ENCODE peak calls at places on chromosomes 1 and 21, in ten cellular contexts. One of them, this sample, is unnamed.

GRCh38 chr21:45279446-45280177 is 8.1 kb downstream of the POFUT2 start:
- DNase-seq in memory B cell: no peak
- DNase-seq in stimulated activated CD8-positive, alpha-beta memory T cell treated with anti-CD3 and anti-CD28 coated beads, Interleukin-4, amount 100 ng/mL, for 1 hour: no peak
- DNase-seq in NCI-H446 treated with DMSO at 0.1 percent for 48 hours: no peak
- DNase-seq in H54: no peak
- DNase-seq in AG10803: no peak
- DNase-seq in activated T-helper 1 cell treated with anti-CD3 and anti-CD28 coated beads, Interleukin-12 subunit alpha, Interleukin-12 subunit beta, Interleukin-2, Interleukin-4 antibody, amounts not matched to agents 30 ng/mL and 10 ng/mL and 1 ng/mL, durations not matched to agents 14 hours and 24 hours and 36 hours: no peak
- DNase-seq in activated naive CD8-positive, alpha-beta T cell treated with anti-CD3 and anti-CD28 coated beads, Interleukin-2, amount 50 U/mL, for 24 hours: no peak
- DNase-seq in fibroblast of lung: no peak
- DNase-seq in cardiac septum: peak
- DNase-seq in this sample: no peak

GRCh38 chr1:2152914-2153313 is 41.7 kb downstream of the FAAP20 start:
- DNase-seq in stimulated activated CD8-positive, alpha-beta memory T cell treated with anti-CD3 and anti-CD28 coated beads, Interleukin-4, amount 100 ng/mL, for 1 hour: no peak
- DNase-seq in activated naive CD8-positive, alpha-beta T cell treated with anti-CD3 and anti-CD28 coated beads, Interleukin-2, amount 50 U/mL, for 24 hours: no peak
- DNase-seq in H54: no peak
- DNase-seq in NCI-H446 treated with DMSO at 0.1 percent for 48 hours: no peak
- DNase-seq in cardiac septum: no peak
- DNase-seq in activated T-helper 1 cell treated with anti-CD3 and anti-CD28 coated beads, Interleukin-12 subunit alpha, Interleukin-12 subunit beta, Interleukin-2, Interleukin-4 antibody, amounts not matched to agents 30 ng/mL and 10 ng/mL and 1 ng/mL, durations not matched to agents 14 hours and 24 hours and 36 hours: no peak
- DNase-seq in fibroblast of lung: no peak
- DNase-seq in AG10803: no peak
- DNase-seq in memory B cell: no peak
- DNase-seq in this sample: no peak

GRCh38 chr1:41672641-41673313 is 188.3 kb upstream of the EDN2 start:
- DNase-seq in memory B cell: no peak
- DNase-seq in AG10803: peak
- DNase-seq in stimulated activated CD8-positive, alpha-beta memory T cell treated with anti-CD3 and anti-CD28 coated beads, Interleukin-4, amount 100 ng/mL, for 1 hour: no peak
- DNase-seq in H54: no peak
- DNase-seq in NCI-H446 treated with DMSO at 0.1 percent for 48 hours: no peak
- DNase-seq in activated T-helper 1 cell treated with anti-CD3 and anti-CD28 coated beads, Interleukin-12 subunit alpha, Interleukin-12 subunit beta, Interleukin-2, Interleukin-4 antibody, amounts not matched to agents 30 ng/mL and 10 ng/mL and 1 ng/mL, durations not matched to agents 14 hours and 24 hours and 36 hours: no peak
- DNase-seq in cardiac septum: no peak
- DNase-seq in fibroblast of lung: peak
- DNase-seq in activated naive CD8-positive, alpha-beta T cell treated with anti-CD3 and anti-CD28 coated beads, Interleukin-2, amount 50 U/mL, for 24 hours: no peak
- DNase-seq in this sample: no peak

GRCh38 chr1:214213136-214213535 is 67.8 kb upstream of the SMYD2 start:
- DNase-seq in H54: peak
- DNase-seq in cardiac septum: no peak
- DNase-seq in stimulated activated CD8-positive, alpha-beta memory T cell treated with anti-CD3 and anti-CD28 coated beads, Interleukin-4, amount 100 ng/mL, for 1 hour: no peak
- DNase-seq in fibroblast of lung: peak
- DNase-seq in NCI-H446 treated with DMSO at 0.1 percent for 48 hours: no peak
- DNase-seq in memory B cell: no peak
- DNase-seq in activated T-helper 1 cell treated with anti-CD3 and anti-CD28 coated beads, Interleukin-12 subunit alpha, Interleukin-12 subunit beta, Interleukin-2, Interleukin-4 antibody, amounts not matched to agents 30 ng/mL and 10 ng/mL and 1 ng/mL, durations not matched to agents 14 hours and 24 hours and 36 hours: no peak
- DNase-seq in activated naive CD8-positive, alpha-beta T cell treated with anti-CD3 and anti-CD28 coated beads, Interleukin-2, amount 50 U/mL, for 24 hours: no peak
- DNase-seq in AG10803: peak
- DNase-seq in this sample: no peak

GRCh38 chr1:145849356-145850165 is 4.1 kb downstream of the NUDT17 start:
- DNase-seq in activated naive CD8-positive, alpha-beta T cell treated with anti-CD3 and anti-CD28 coated beads, Interleukin-2, amount 50 U/mL, for 24 hours: no peak
- DNase-seq in fibroblast of lung: peak
- DNase-seq in AG10803: peak
- DNase-seq in H54: peak
- DNase-seq in stimulated activated CD8-positive, alpha-beta memory T cell treated with anti-CD3 and anti-CD28 coated beads, Interleukin-4, amount 100 ng/mL, for 1 hour: no peak
- DNase-seq in cardiac septum: no peak
- DNase-seq in memory B cell: no peak
- DNase-seq in activated T-helper 1 cell treated with anti-CD3 and anti-CD28 coated beads, Interleukin-12 subunit alpha, Interleukin-12 subunit beta, Interleukin-2, Interleukin-4 antibody, amounts not matched to agents 30 ng/mL and 10 ng/mL and 1 ng/mL, durations not matched to agents 14 hours and 24 hours and 36 hours: no peak
- DNase-seq in NCI-H446 treated with DMSO at 0.1 percent for 48 hours: no peak
- DNase-seq in this sample: peak

GRCh38 chr21:33286076-33286475 is 19.9 kb downstream of the IL10RB start:
- DNase-seq in memory B cell: no peak
- DNase-seq in AG10803: no peak
- DNase-seq in activated naive CD8-positive, alpha-beta T cell treated with anti-CD3 and anti-CD28 coated beads, Interleukin-2, amount 50 U/mL, for 24 hours: no peak
- DNase-seq in cardiac septum: no peak
- DNase-seq in NCI-H446 treated with DMSO at 0.1 percent for 48 hours: no peak
- DNase-seq in activated T-helper 1 cell treated with anti-CD3 and anti-CD28 coated beads, Interleukin-12 subunit alpha, Interleukin-12 subunit beta, Interleukin-2, Interleukin-4 antibody, amounts not matched to agents 30 ng/mL and 10 ng/mL and 1 ng/mL, durations not matched to agents 14 hours and 24 hours and 36 hours: no peak
- DNase-seq in stimulated activated CD8-positive, alpha-beta memory T cell treated with anti-CD3 and anti-CD28 coated beads, Interleukin-4, amount 100 ng/mL, for 1 hour: no peak
- DNase-seq in fibroblast of lung: no peak
- DNase-seq in H54: no peak
- DNase-seq in this sample: no peak

GRCh38 chr1:230821346-230821745 is 47.0 kb downstream of the C1orf198 start:
- DNase-seq in H54: no peak
- DNase-seq in activated T-helper 1 cell treated with anti-CD3 and anti-CD28 coated beads, Interleukin-12 subunit alpha, Interleukin-12 subunit beta, Interleukin-2, Interleukin-4 antibody, amounts not matched to agents 30 ng/mL and 10 ng/mL and 1 ng/mL, durations not matched to agents 14 hours and 24 hours and 36 hours: no peak
- DNase-seq in AG10803: no peak
- DNase-seq in stimulated activated CD8-positive, alpha-beta memory T cell treated with anti-CD3 and anti-CD28 coated beads, Interleukin-4, amount 100 ng/mL, for 1 hour: no peak
- DNase-seq in NCI-H446 treated with DMSO at 0.1 percent for 48 hours: no peak
- DNase-seq in fibroblast of lung: no peak
- DNase-seq in activated naive CD8-positive, alpha-beta T cell treated with anti-CD3 and anti-CD28 coated beads, Interleukin-2, amount 50 U/mL, for 24 hours: no peak
- DNase-seq in cardiac septum: no peak
- DNase-seq in memory B cell: peak
- DNase-seq in this sample: no peak

GRCh38 chr1:16143566-16144324 is 12.1 kb downstream of the EPHA2 start:
- DNase-seq in H54: no peak
- DNase-seq in stimulated activated CD8-positive, alpha-beta memory T cell treated with anti-CD3 and anti-CD28 coated beads, Interleukin-4, amount 100 ng/mL, for 1 hour: no peak
- DNase-seq in activated T-helper 1 cell treated with anti-CD3 and anti-CD28 coated beads, Interleukin-12 subunit alpha, Interleukin-12 subunit beta, Interleukin-2, Interleukin-4 antibody, amounts not matched to agents 30 ng/mL and 10 ng/mL and 1 ng/mL, durations not matched to agents 14 hours and 24 hours and 36 hours: no peak
- DNase-seq in fibroblast of lung: peak
- DNase-seq in NCI-H446 treated with DMSO at 0.1 percent for 48 hours: no peak
- DNase-seq in memory B cell: no peak
- DNase-seq in cardiac septum: no peak
- DNase-seq in AG10803: no peak
- DNase-seq in activated naive CD8-positive, alpha-beta T cell treated with anti-CD3 and anti-CD28 coated beads, Interleukin-2, amount 50 U/mL, for 24 hours: no peak
- DNase-seq in this sample: no peak

GRCh38 chr1:201450721-201451291 is 18.2 kb downstream of the PHLDA3 start:
- DNase-seq in H54: peak
- DNase-seq in cardiac septum: peak
- DNase-seq in stimulated activated CD8-positive, alpha-beta memory T cell treated with anti-CD3 and anti-CD28 coated beads, Interleukin-4, amount 100 ng/mL, for 1 hour: no peak
- DNase-seq in memory B cell: no peak
- DNase-seq in activated naive CD8-positive, alpha-beta T cell treated with anti-CD3 and anti-CD28 coated beads, Interleukin-2, amount 50 U/mL, for 24 hours: no peak
- DNase-seq in activated T-helper 1 cell treated with anti-CD3 and anti-CD28 coated beads, Interleukin-12 subunit alpha, Interleukin-12 subunit beta, Interleukin-2, Interleukin-4 antibody, amounts not matched to agents 30 ng/mL and 10 ng/mL and 1 ng/mL, durations not matched to agents 14 hours and 24 hours and 36 hours: peak
- DNase-seq in fibroblast of lung: peak
- DNase-seq in AG10803: peak
- DNase-seq in NCI-H446 treated with DMSO at 0.1 percent for 48 hours: no peak
- DNase-seq in this sample: peak

GRCh38 chr1:226404904-226405222 is 3.0 kb downstream of the PARP1 start:
- DNase-seq in cardiac septum: peak
- DNase-seq in memory B cell: no peak
- DNase-seq in activated naive CD8-positive, alpha-beta T cell treated with anti-CD3 and anti-CD28 coated beads, Interleukin-2, amount 50 U/mL, for 24 hours: no peak
- DNase-seq in H54: no peak
- DNase-seq in fibroblast of lung: no peak
- DNase-seq in activated T-helper 1 cell treated with anti-CD3 and anti-CD28 coated beads, Interleukin-12 subunit alpha, Interleukin-12 subunit beta, Interleukin-2, Interleukin-4 antibody, amounts not matched to agents 30 ng/mL and 10 ng/mL and 1 ng/mL, durations not matched to agents 14 hours and 24 hours and 36 hours: no peak
- DNase-seq in AG10803: no peak
- DNase-seq in stimulated activated CD8-positive, alpha-beta memory T cell treated with anti-CD3 and anti-CD28 coated beads, Interleukin-4, amount 100 ng/mL, for 1 hour: no peak
- DNase-seq in NCI-H446 treated with DMSO at 0.1 percent for 48 hours: no peak
- DNase-seq in this sample: no peak

GRCh38 chr1:146012703-146013565 is 8.6 kb downstream of the HJV start:
- DNase-seq in AG10803: peak
- DNase-seq in NCI-H446 treated with DMSO at 0.1 percent for 48 hours: peak
- DNase-seq in H54: peak
- DNase-seq in fibroblast of lung: peak
- DNase-seq in memory B cell: peak
- DNase-seq in stimulated activated CD8-positive, alpha-beta memory T cell treated with anti-CD3 and anti-CD28 coated beads, Interleukin-4, amount 100 ng/mL, for 1 hour: peak
- DNase-seq in activated naive CD8-positive, alpha-beta T cell treated with anti-CD3 and anti-CD28 coated beads, Interleukin-2, amount 50 U/mL, for 24 hours: peak
- DNase-seq in cardiac septum: no peak
- DNase-seq in activated T-helper 1 cell treated with anti-CD3 and anti-CD28 coated beads, Interleukin-12 subunit alpha, Interleukin-12 subunit beta, Interleukin-2, Interleukin-4 antibody, amounts not matched to agents 30 ng/mL and 10 ng/mL and 1 ng/mL, durations not matched to agents 14 hours and 24 hours and 36 hours: peak
- DNase-seq in this sample: peak

GRCh38 chr1:47442202-47442601 is 4.4 kb downstream of the FOXD2 start:
- DNase-seq in stimulated activated CD8-positive, alpha-beta memory T cell treated with anti-CD3 and anti-CD28 coated beads, Interleukin-4, amount 100 ng/mL, for 1 hour: no peak
- DNase-seq in fibroblast of lung: no peak
- DNase-seq in cardiac septum: no peak
- DNase-seq in memory B cell: no peak
- DNase-seq in NCI-H446 treated with DMSO at 0.1 percent for 48 hours: no peak
- DNase-seq in AG10803: no peak
- DNase-seq in activated naive CD8-positive, alpha-beta T cell treated with anti-CD3 and anti-CD28 coated beads, Interleukin-2, amount 50 U/mL, for 24 hours: no peak
- DNase-seq in H54: no peak
- DNase-seq in activated T-helper 1 cell treated with anti-CD3 and anti-CD28 coated beads, Interleukin-12 subunit alpha, Interleukin-12 subunit beta, Interleukin-2, Interleukin-4 antibody, amounts not matched to agents 30 ng/mL and 10 ng/mL and 1 ng/mL, durations not matched to agents 14 hours and 24 hours and 36 hours: no peak
- DNase-seq in this sample: no peak

GRCh38 chr1:182770193-182770592 is 19.4 kb upstream of the NPL start:
- DNase-seq in activated T-helper 1 cell treated with anti-CD3 and anti-CD28 coated beads, Interleukin-12 subunit alpha, Interleukin-12 subunit beta, Interleukin-2, Interleukin-4 antibody, amounts not matched to agents 30 ng/mL and 10 ng/mL and 1 ng/mL, durations not matched to agents 14 hours and 24 hours and 36 hours: no peak
- DNase-seq in stimulated activated CD8-positive, alpha-beta memory T cell treated with anti-CD3 and anti-CD28 coated beads, Interleukin-4, amount 100 ng/mL, for 1 hour: no peak
- DNase-seq in cardiac septum: no peak
- DNase-seq in memory B cell: no peak
- DNase-seq in AG10803: no peak
- DNase-seq in activated naive CD8-positive, alpha-beta T cell treated with anti-CD3 and anti-CD28 coated beads, Interleukin-2, amount 50 U/mL, for 24 hours: no peak
- DNase-seq in fibroblast of lung: no peak
- DNase-seq in H54: no peak
- DNase-seq in NCI-H446 treated with DMSO at 0.1 percent for 48 hours: no peak
- DNase-seq in this sample: no peak

GRCh38 chr1:112265946-112266345 is 130.1 kb upstream of the CTTNBP2NL start:
- DNase-seq in memory B cell: no peak
- DNase-seq in fibroblast of lung: no peak
- DNase-seq in stimulated activated CD8-positive, alpha-beta memory T cell treated with anti-CD3 and anti-CD28 coated beads, Interleukin-4, amount 100 ng/mL, for 1 hour: no peak
- DNase-seq in H54: no peak
- DNase-seq in activated T-helper 1 cell treated with anti-CD3 and anti-CD28 coated beads, Interleukin-12 subunit alpha, Interleukin-12 subunit beta, Interleukin-2, Interleukin-4 antibody, amounts not matched to agents 30 ng/mL and 10 ng/mL and 1 ng/mL, durations not matched to agents 14 hours and 24 hours and 36 hours: no peak
- DNase-seq in NCI-H446 treated with DMSO at 0.1 percent for 48 hours: no peak
- DNase-seq in AG10803: peak
- DNase-seq in activated naive CD8-positive, alpha-beta T cell treated with anti-CD3 and anti-CD28 coated beads, Interleukin-2, amount 50 U/mL, for 24 hours: no peak
- DNase-seq in cardiac septum: no peak
- DNase-seq in this sample: no peak

GRCh38 chr21:33396436-33396835 is 6.8 kb upstream of the IFNGR2 start:
- DNase-seq in NCI-H446 treated with DMSO at 0.1 percent for 48 hours: peak
- DNase-seq in fibroblast of lung: peak
- DNase-seq in AG10803: no peak
- DNase-seq in activated T-helper 1 cell treated with anti-CD3 and anti-CD28 coated beads, Interleukin-12 subunit alpha, Interleukin-12 subunit beta, Interleukin-2, Interleukin-4 antibody, amounts not matched to agents 30 ng/mL and 10 ng/mL and 1 ng/mL, durations not matched to agents 14 hours and 24 hours and 36 hours: no peak
- DNase-seq in activated naive CD8-positive, alpha-beta T cell treated with anti-CD3 and anti-CD28 coated beads, Interleukin-2, amount 50 U/mL, for 24 hours: no peak
- DNase-seq in H54: no peak
- DNase-seq in cardiac septum: no peak
- DNase-seq in memory B cell: no peak
- DNase-seq in stimulated activated CD8-positive, alpha-beta memory T cell treated with anti-CD3 and anti-CD28 coated beads, Interleukin-4, amount 100 ng/mL, for 1 hour: no peak
- DNase-seq in this sample: no peak

GRCh38 chr1:207822602-207823451 is 71.0 kb downstream of the CD46 start:
- DNase-seq in activated naive CD8-positive, alpha-beta T cell treated with anti-CD3 and anti-CD28 coated beads, Interleukin-2, amount 50 U/mL, for 24 hours: peak
- DNase-seq in fibroblast of lung: no peak
- DNase-seq in stimulated activated CD8-positive, alpha-beta memory T cell treated with anti-CD3 and anti-CD28 coated beads, Interleukin-4, amount 100 ng/mL, for 1 hour: peak
- DNase-seq in AG10803: peak
- DNase-seq in activated T-helper 1 cell treated with anti-CD3 and anti-CD28 coated beads, Interleukin-12 subunit alpha, Interleukin-12 subunit beta, Interleukin-2, Interleukin-4 antibody, amounts not matched to agents 30 ng/mL and 10 ng/mL and 1 ng/mL, durations not matched to agents 14 hours and 24 hours and 36 hours: peak
- DNase-seq in NCI-H446 treated with DMSO at 0.1 percent for 48 hours: no peak
- DNase-seq in memory B cell: peak
- DNase-seq in cardiac septum: peak
- DNase-seq in H54: peak
- DNase-seq in this sample: no peak

GRCh38 chr1:83065952-83066727 is 932.8 kb downstream of the TTLL7 start:
- DNase-seq in H54: no peak
- DNase-seq in NCI-H446 treated with DMSO at 0.1 percent for 48 hours: no peak
- DNase-seq in stimulated activated CD8-positive, alpha-beta memory T cell treated with anti-CD3 and anti-CD28 coated beads, Interleukin-4, amount 100 ng/mL, for 1 hour: no peak
- DNase-seq in activated T-helper 1 cell treated with anti-CD3 and anti-CD28 coated beads, Interleukin-12 subunit alpha, Interleukin-12 subunit beta, Interleukin-2, Interleukin-4 antibody, amounts not matched to agents 30 ng/mL and 10 ng/mL and 1 ng/mL, durations not matched to agents 14 hours and 24 hours and 36 hours: no peak
- DNase-seq in activated naive CD8-positive, alpha-beta T cell treated with anti-CD3 and anti-CD28 coated beads, Interleukin-2, amount 50 U/mL, for 24 hours: no peak
- DNase-seq in AG10803: no peak
- DNase-seq in fibroblast of lung: no peak
- DNase-seq in cardiac septum: no peak
- DNase-seq in memory B cell: no peak
- DNase-seq in this sample: no peak

GRCh38 chr1:29556657-29557056 is 320.3 kb downstream of the PTPRU start:
- DNase-seq in memory B cell: no peak
- DNase-seq in activated naive CD8-positive, alpha-beta T cell treated with anti-CD3 and anti-CD28 coated beads, Interleukin-2, amount 50 U/mL, for 24 hours: no peak
- DNase-seq in stimulated activated CD8-positive, alpha-beta memory T cell treated with anti-CD3 and anti-CD28 coated beads, Interleukin-4, amount 100 ng/mL, for 1 hour: no peak
- DNase-seq in activated T-helper 1 cell treated with anti-CD3 and anti-CD28 coated beads, Interleukin-12 subunit alpha, Interleukin-12 subunit beta, Interleukin-2, Interleukin-4 antibody, amounts not matched to agents 30 ng/mL and 10 ng/mL and 1 ng/mL, durations not matched to agents 14 hours and 24 hours and 36 hours: no peak
- DNase-seq in NCI-H446 treated with DMSO at 0.1 percent for 48 hours: no peak
- DNase-seq in AG10803: no peak
- DNase-seq in fibroblast of lung: no peak
- DNase-seq in cardiac septum: no peak
- DNase-seq in H54: no peak
- DNase-seq in this sample: peak

GRCh38 chr1:203564024-203564423 is 62.6 kb upstream of the ATP2B4 start:
- DNase-seq in NCI-H446 treated with DMSO at 0.1 percent for 48 hours: no peak
- DNase-seq in activated naive CD8-positive, alpha-beta T cell treated with anti-CD3 and anti-CD28 coated beads, Interleukin-2, amount 50 U/mL, for 24 hours: no peak
- DNase-seq in activated T-helper 1 cell treated with anti-CD3 and anti-CD28 coated beads, Interleukin-12 subunit alpha, Interleukin-12 subunit beta, Interleukin-2, Interleukin-4 antibody, amounts not matched to agents 30 ng/mL and 10 ng/mL and 1 ng/mL, durations not matched to agents 14 hours and 24 hours and 36 hours: no peak
- DNase-seq in AG10803: peak
- DNase-seq in fibroblast of lung: peak
- DNase-seq in stimulated activated CD8-positive, alpha-beta memory T cell treated with anti-CD3 and anti-CD28 coated beads, Interleukin-4, amount 100 ng/mL, for 1 hour: no peak
- DNase-seq in H54: no peak
- DNase-seq in memory B cell: no peak
- DNase-seq in cardiac septum: no peak
- DNase-seq in this sample: no peak

GRCh38 chr1:151143057-151143435 is 3.4 kb downstream of the SEMA6C start:
- DNase-seq in NCI-H446 treated with DMSO at 0.1 percent for 48 hours: no peak
- DNase-seq in cardiac septum: no peak
- DNase-seq in AG10803: no peak
- DNase-seq in stimulated activated CD8-positive, alpha-beta memory T cell treated with anti-CD3 and anti-CD28 coated beads, Interleukin-4, amount 100 ng/mL, for 1 hour: no peak
- DNase-seq in H54: no peak
- DNase-seq in activated naive CD8-positive, alpha-beta T cell treated with anti-CD3 and anti-CD28 coated beads, Interleukin-2, amount 50 U/mL, for 24 hours: no peak
- DNase-seq in activated T-helper 1 cell treated with anti-CD3 and anti-CD28 coated beads, Interleukin-12 subunit alpha, Interleukin-12 subunit beta, Interleukin-2, Interleukin-4 antibody, amounts not matched to agents 30 ng/mL and 10 ng/mL and 1 ng/mL, durations not matched to agents 14 hours and 24 hours and 36 hours: no peak
- DNase-seq in memory B cell: no peak
- DNase-seq in fibroblast of lung: no peak
- DNase-seq in this sample: peak

GRCh38 chr1:77175230-77175844 is 43.9 kb downstream of the PIGK start:
- DNase-seq in fibroblast of lung: peak
- DNase-seq in H54: no peak
- DNase-seq in AG10803: no peak
- DNase-seq in activated naive CD8-positive, alpha-beta T cell treated with anti-CD3 and anti-CD28 coated beads, Interleukin-2, amount 50 U/mL, for 24 hours: peak
- DNase-seq in memory B cell: no peak
- DNase-seq in stimulated activated CD8-positive, alpha-beta memory T cell treated with anti-CD3 and anti-CD28 coated beads, Interleukin-4, amount 100 ng/mL, for 1 hour: no peak
- DNase-seq in NCI-H446 treated with DMSO at 0.1 percent for 48 hours: no peak
- DNase-seq in activated T-helper 1 cell treated with anti-CD3 and anti-CD28 coated beads, Interleukin-12 subunit alpha, Interleukin-12 subunit beta, Interleukin-2, Interleukin-4 antibody, amounts not matched to agents 30 ng/mL and 10 ng/mL and 1 ng/mL, durations not matched to agents 14 hours and 24 hours and 36 hours: no peak
- DNase-seq in cardiac septum: no peak
- DNase-seq in this sample: peak

GRCh38 chr1:174850726-174851125 is 149.0 kb upstream of the CACYBP start:
- DNase-seq in H54: no peak
- DNase-seq in cardiac septum: no peak
- DNase-seq in stimulated activated CD8-positive, alpha-beta memory T cell treated with anti-CD3 and anti-CD28 coated beads, Interleukin-4, amount 100 ng/mL, for 1 hour: no peak
- DNase-seq in activated naive CD8-positive, alpha-beta T cell treated with anti-CD3 and anti-CD28 coated beads, Interleukin-2, amount 50 U/mL, for 24 hours: no peak
- DNase-seq in NCI-H446 treated with DMSO at 0.1 percent for 48 hours: no peak
- DNase-seq in AG10803: no peak
- DNase-seq in activated T-helper 1 cell treated with anti-CD3 and anti-CD28 coated beads, Interleukin-12 subunit alpha, Interleukin-12 subunit beta, Interleukin-2, Interleukin-4 antibody, amounts not matched to agents 30 ng/mL and 10 ng/mL and 1 ng/mL, durations not matched to agents 14 hours and 24 hours and 36 hours: no peak
- DNase-seq in memory B cell: no peak
- DNase-seq in fibroblast of lung: no peak
- DNase-seq in this sample: no peak

GRCh38 chr1:94317790-94318188 is 80.4 kb upstream of the ARHGAP29 start:
- DNase-seq in memory B cell: no peak
- DNase-seq in activated naive CD8-positive, alpha-beta T cell treated with anti-CD3 and anti-CD28 coated beads, Interleukin-2, amount 50 U/mL, for 24 hours: no peak
- DNase-seq in fibroblast of lung: no peak
- DNase-seq in H54: no peak
- DNase-seq in stimulated activated CD8-positive, alpha-beta memory T cell treated with anti-CD3 and anti-CD28 coated beads, Interleukin-4, amount 100 ng/mL, for 1 hour: no peak
- DNase-seq in cardiac septum: no peak
- DNase-seq in AG10803: no peak
- DNase-seq in activated T-helper 1 cell treated with anti-CD3 and anti-CD28 coated beads, Interleukin-12 subunit alpha, Interleukin-12 subunit beta, Interleukin-2, Interleukin-4 antibody, amounts not matched to agents 30 ng/mL and 10 ng/mL and 1 ng/mL, durations not matched to agents 14 hours and 24 hours and 36 hours: no peak
- DNase-seq in NCI-H446 treated with DMSO at 0.1 percent for 48 hours: no peak
- DNase-seq in this sample: no peak

GRCh38 chr1:30749691-30750583 is 7.6 kb downstream of the LAPTM5 start:
- DNase-seq in memory B cell: no peak
- DNase-seq in activated naive CD8-positive, alpha-beta T cell treated with anti-CD3 and anti-CD28 coated beads, Interleukin-2, amount 50 U/mL, for 24 hours: peak
- DNase-seq in stimulated activated CD8-positive, alpha-beta memory T cell treated with anti-CD3 and anti-CD28 coated beads, Interleukin-4, amount 100 ng/mL, for 1 hour: peak
- DNase-seq in activated T-helper 1 cell treated with anti-CD3 and anti-CD28 coated beads, Interleukin-12 subunit alpha, Interleukin-12 subunit beta, Interleukin-2, Interleukin-4 antibody, amounts not matched to agents 30 ng/mL and 10 ng/mL and 1 ng/mL, durations not matched to agents 14 hours and 24 hours and 36 hours: peak
- DNase-seq in cardiac septum: no peak
- DNase-seq in AG10803: no peak
- DNase-seq in H54: no peak
- DNase-seq in NCI-H446 treated with DMSO at 0.1 percent for 48 hours: no peak
- DNase-seq in fibroblast of lung: no peak
- DNase-seq in this sample: no peak

GRCh38 chr1:198367296-198367695 is 173.2 kb downstream of the ATP6V1G3 start:
- DNase-seq in stimulated activated CD8-positive, alpha-beta memory T cell treated with anti-CD3 and anti-CD28 coated beads, Interleukin-4, amount 100 ng/mL, for 1 hour: no peak
- DNase-seq in cardiac septum: no peak
- DNase-seq in H54: no peak
- DNase-seq in activated naive CD8-positive, alpha-beta T cell treated with anti-CD3 and anti-CD28 coated beads, Interleukin-2, amount 50 U/mL, for 24 hours: no peak
- DNase-seq in NCI-H446 treated with DMSO at 0.1 percent for 48 hours: no peak
- DNase-seq in memory B cell: no peak
- DNase-seq in activated T-helper 1 cell treated with anti-CD3 and anti-CD28 coated beads, Interleukin-12 subunit alpha, Interleukin-12 subunit beta, Interleukin-2, Interleukin-4 antibody, amounts not matched to agents 30 ng/mL and 10 ng/mL and 1 ng/mL, durations not matched to agents 14 hours and 24 hours and 36 hours: no peak
- DNase-seq in AG10803: no peak
- DNase-seq in fibroblast of lung: no peak
- DNase-seq in this sample: no peak

GRCh38 chr1:68470388-68470970 is 20.7 kb upstream of the RPE65 start:
- DNase-seq in fibroblast of lung: no peak
- DNase-seq in memory B cell: no peak
- DNase-seq in activated naive CD8-positive, alpha-beta T cell treated with anti-CD3 and anti-CD28 coated beads, Interleukin-2, amount 50 U/mL, for 24 hours: no peak
- DNase-seq in NCI-H446 treated with DMSO at 0.1 percent for 48 hours: peak
- DNase-seq in cardiac septum: no peak
- DNase-seq in AG10803: peak
- DNase-seq in activated T-helper 1 cell treated with anti-CD3 and anti-CD28 coated beads, Interleukin-12 subunit alpha, Interleukin-12 subunit beta, Interleukin-2, Interleukin-4 antibody, amounts not matched to agents 30 ng/mL and 10 ng/mL and 1 ng/mL, durations not matched to agents 14 hours and 24 hours and 36 hours: no peak
- DNase-seq in H54: no peak
- DNase-seq in stimulated activated CD8-positive, alpha-beta memory T cell treated with anti-CD3 and anti-CD28 coated beads, Interleukin-4, amount 100 ng/mL, for 1 hour: no peak
- DNase-seq in this sample: peak

GRCh38 chr1:149995927-149996326 is 14.6 kb downstream of the OTUD7B start:
- DNase-seq in activated naive CD8-positive, alpha-beta T cell treated with anti-CD3 and anti-CD28 coated beads, Interleukin-2, amount 50 U/mL, for 24 hours: peak
- DNase-seq in H54: peak
- DNase-seq in cardiac septum: no peak
- DNase-seq in fibroblast of lung: peak
- DNase-seq in activated T-helper 1 cell treated with anti-CD3 and anti-CD28 coated beads, Interleukin-12 subunit alpha, Interleukin-12 subunit beta, Interleukin-2, Interleukin-4 antibody, amounts not matched to agents 30 ng/mL and 10 ng/mL and 1 ng/mL, durations not matched to agents 14 hours and 24 hours and 36 hours: no peak
- DNase-seq in AG10803: peak
- DNase-seq in stimulated activated CD8-positive, alpha-beta memory T cell treated with anti-CD3 and anti-CD28 coated beads, Interleukin-4, amount 100 ng/mL, for 1 hour: no peak
- DNase-seq in memory B cell: no peak
- DNase-seq in NCI-H446 treated with DMSO at 0.1 percent for 48 hours: no peak
- DNase-seq in this sample: no peak

GRCh38 chr1:101356604-101357443 is 120.0 kb downstream of the S1PR1 start:
- DNase-seq in H54: no peak
- DNase-seq in cardiac septum: no peak
- DNase-seq in activated T-helper 1 cell treated with anti-CD3 and anti-CD28 coated beads, Interleukin-12 subunit alpha, Interleukin-12 subunit beta, Interleukin-2, Interleukin-4 antibody, amounts not matched to agents 30 ng/mL and 10 ng/mL and 1 ng/mL, durations not matched to agents 14 hours and 24 hours and 36 hours: no peak
- DNase-seq in fibroblast of lung: no peak
- DNase-seq in memory B cell: no peak
- DNase-seq in AG10803: no peak
- DNase-seq in NCI-H446 treated with DMSO at 0.1 percent for 48 hours: no peak
- DNase-seq in stimulated activated CD8-positive, alpha-beta memory T cell treated with anti-CD3 and anti-CD28 coated beads, Interleukin-4, amount 100 ng/mL, for 1 hour: no peak
- DNase-seq in activated naive CD8-positive, alpha-beta T cell treated with anti-CD3 and anti-CD28 coated beads, Interleukin-2, amount 50 U/mL, for 24 hours: no peak
- DNase-seq in this sample: peak

This sample was measured in myocyte.